ENCODE peak calls at places on chromosomes 7 and 10, in four cellular contexts. C is foreskin keratinocyte, F is osteoblast, L is OCI-LY7. Y is an unnamed sample. For H3K4me1, the result is how much of the 10 kb centered on the place peaks cover.

GRCh38 chr10:102644066-102644645 is at the start of gene TRIM8:
- DNase-seq in F (peak), C (no peak), L (peak), Y (peak)

GRCh38 chr10:31623466-31623865 is 304.4 kb downstream of the ZEB1 start:
- DNase-seq in F (no peak), L (no peak), C (no peak), Y (no peak)

GRCh38 chr10:110843796-110844616 is 27.7 kb upstream of the PDCD4 start:
- DNase-seq in F (no peak), L (peak), C (no peak), Y (no peak)

GRCh38 chr7:74289660-74290589 is 718 bp downstream of the CLIP2 start:
- DNase-seq in L (no peak), C (no peak), F (peak), Y (peak)

GRCh38 chr7:131568510-131568909 is 12.1 kb upstream of the PODXL start:
- DNase-seq in F (no peak), L (no peak), C (no peak), Y (no peak)

GRCh38 chr10:52615756-52616419 is 156.7 kb downstream of the MBL2 start:
- DNase-seq in C (no peak), L (no peak), F (peak), Y (peak)

GRCh38 chr10:30555465-30555864 is 74.1 kb downstream of the LYZL2 start:
- DNase-seq in C (no peak), L (no peak), F (no peak), Y (no peak)

GRCh38 chr10:7186387-7187032 is 224.3 kb downstream of the SFMBT2 start:
- DNase-seq in L (no peak), F (no peak), C (no peak), Y (no peak)

GRCh38 chr10:47184724-47185330 is 115.2 kb upstream of the GDF10 start:
- DNase-seq in C (no peak), F (no peak), L (no peak), Y (no peak)

GRCh38 chr7:148622887-148623585 is 32.5 kb downstream of the C7orf33 start:
- DNase-seq in C (no peak), F (no peak), L (no peak), Y (no peak)

DNA sequence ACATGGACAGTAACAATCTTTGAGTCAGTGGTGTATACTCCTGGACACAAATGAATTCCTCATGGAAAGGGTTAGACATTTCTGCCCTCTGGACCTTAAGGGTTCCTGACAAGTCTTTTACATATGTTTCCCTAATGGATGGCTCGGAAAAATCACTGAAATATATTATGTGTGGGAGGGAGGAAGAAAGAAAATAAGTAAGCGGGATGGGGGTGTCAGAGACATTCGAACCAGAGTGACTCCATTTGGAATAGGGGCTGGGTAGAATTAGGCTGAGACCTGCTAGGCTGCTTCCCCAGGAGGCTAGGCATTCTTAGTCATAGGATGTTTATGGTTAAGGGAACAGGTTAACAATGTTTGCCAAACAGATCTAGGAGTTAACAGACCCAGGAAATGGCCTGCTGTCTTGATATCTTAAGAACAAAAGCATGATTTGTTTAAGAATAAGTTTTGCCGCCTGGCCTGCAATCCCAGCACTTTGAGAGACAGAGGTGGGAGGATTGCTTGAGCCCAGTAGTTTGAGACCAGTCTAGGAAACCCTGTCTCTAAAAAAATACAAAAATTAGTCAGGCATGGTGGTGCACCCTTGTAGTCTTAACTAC is 1241.7 kb downstream of the TYW1 start:
- DNase-seq in F (no peak), L (no peak), C (no peak), Y (peak)
- TF ChIP-seq CTCF in F (no peak), L (no peak), C (no peak), Y (no peak)

GRCh38 chr7:129361771-129362170 is 72.5 kb upstream of the STRIP2 start:
- DNase-seq in L (no peak), C (no peak), F (no peak), Y (no peak)
- H3K4me1 ChIP-seq in L (under half), C (under half), F (under half), Y (under half)

GRCh38 chr10:94496646-94497045 is 48.9 kb upstream of the HELLS start:
- DNase-seq in F (no peak), L (peak), C (no peak), Y (no peak)

GRCh38 chr10:94496010-94496409 is 49.6 kb upstream of the HELLS start:
- DNase-seq in C (no peak), F (no peak), L (no peak), Y (no peak)

GRCh38 chr10:94500063-94500462 is 45.5 kb upstream of the HELLS start:
- DNase-seq in L (no peak), C (no peak), F (no peak), Y (peak)
- TF ChIP-seq CTCF in L (peak), C (peak), F (peak), Y (peak)

GRCh38 chr10:72314263-72314662 is 40.5 kb downstream of the DNAJB12 start:
- DNase-seq in C (no peak), L (no peak), F (no peak), Y (no peak)

GRCh38 chr10:72316748-72317435 is 37.8 kb downstream of the DNAJB12 start:
- DNase-seq in L (peak), F (peak), C (no peak), Y (no peak)

GRCh38 chr10:72316386-72316700 is 38.4 kb downstream of the DNAJB12 start:
- DNase-seq in F (peak), L (no peak), C (no peak), Y (no peak)

GRCh38 chr10:72315054-72315453 is 39.7 kb downstream of the DNAJB12 start:
- DNase-seq in F (peak), C (peak), L (no peak), Y (no peak)

DNA sequence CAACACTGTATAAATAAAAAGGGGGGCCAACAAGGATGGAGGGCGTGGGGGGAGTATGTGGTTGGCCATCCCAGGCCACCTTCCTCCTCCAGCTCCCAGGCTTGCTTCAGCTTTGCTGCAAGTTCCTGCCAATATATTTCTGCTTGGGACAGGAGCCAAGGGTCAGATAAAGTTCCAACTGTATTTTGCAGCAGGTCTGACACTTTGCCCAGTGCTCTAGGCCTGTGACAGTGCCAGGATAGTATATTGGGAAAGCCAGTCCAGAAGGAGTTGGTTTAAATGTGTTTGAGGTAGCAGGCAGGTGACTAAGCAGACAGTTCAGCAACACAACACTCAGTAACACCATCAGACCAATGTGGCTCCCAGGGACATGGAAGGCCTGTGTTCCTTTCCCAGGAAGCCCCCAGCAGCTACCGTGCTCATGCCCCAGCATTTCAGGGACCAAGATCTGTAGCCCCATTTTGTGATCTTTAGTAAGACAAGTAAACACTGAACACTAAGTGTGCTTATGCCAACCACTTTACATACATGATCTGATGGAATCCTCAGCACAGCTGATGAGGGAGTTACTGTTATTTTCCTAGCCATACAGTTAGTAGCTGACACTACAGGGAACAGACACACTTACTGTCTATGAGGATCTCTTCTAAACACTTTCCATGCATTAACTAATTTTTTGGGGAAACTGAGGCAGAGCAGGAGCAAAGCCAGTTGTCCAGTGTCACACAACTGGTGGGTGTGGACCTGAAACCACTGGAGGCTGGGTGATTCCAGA is 38.9 kb downstream of the DNAJB12 start:
- DNase-seq in C (no peak), F (peak), L (no peak), Y (peak)
- H3K4me1 ChIP-seq in C (under half), F (under half), L (under half), Y (under half)

GRCh38 chr10:66627156-66627555 is 298.7 kb upstream of the LRRTM3 start:
- DNase-seq in F (no peak), L (peak), C (peak), Y (peak)
- TF ChIP-seq CTCF in F (no peak), L (peak), C (peak), Y (peak)

GRCh38 chr7:6553460-6554044 is 2.3 kb upstream of the GRID2IP start:
- DNase-seq in L (no peak), C (no peak), F (peak), Y (no peak)

GRCh38 chr7:6556196-6556595 is 4.9 kb upstream of the GRID2IP start:
- DNase-seq in L (peak), F (no peak), C (no peak), Y (peak)

GRCh38 chr7:6559896-6560295 is 8.6 kb upstream of the GRID2IP start:
- DNase-seq in F (no peak), L (no peak), C (no peak), Y (no peak)

GRCh38 chr7:6554848-6555247 is 3.6 kb upstream of the GRID2IP start:
- DNase-seq in C (no peak), L (no peak), F (no peak), Y (no peak)

GRCh38 chr7:6558837-6559236 is 7.6 kb upstream of the GRID2IP start:
- DNase-seq in C (no peak), F (no peak), L (peak), Y (peak)
- H3K4me1 ChIP-seq in C (under half), F (under half), L (under half), Y (under half)

GRCh38 chr10:100020883-100021248 is 11.1 kb upstream of the DNMBP start:
- DNase-seq in F (peak), C (no peak), L (peak), Y (no peak)

GRCh38 chr10:100019824-100020160 is 10.0 kb upstream of the DNMBP start:
- DNase-seq in C (no peak), L (peak), F (peak), Y (peak)

GRCh38 chr10:100020161-100020882 is 10.6 kb upstream of the DNMBP start:
- DNase-seq in C (no peak), L (peak), F (no peak), Y (peak)

GRCh38 chr10:100022403-100022802 is 12.7 kb upstream of the DNMBP start:
- DNase-seq in F (peak), L (no peak), C (no peak), Y (peak)

GRCh38 chr10:100021322-100021721 is 11.6 kb upstream of the DNMBP start:
- DNase-seq in F (no peak), L (peak), C (no peak), Y (no peak)
- TF ChIP-seq CTCF in F (no peak), L (no peak), C (no peak), Y (no peak)

GRCh38 chr10:125812128-125812527 is 10.9 kb downstream of the UROS start:
- DNase-seq in C (no peak), F (no peak), L (no peak), Y (peak)

GRCh38 chr10:125820705-125821104 is 2.4 kb downstream of the UROS start:
- DNase-seq in F (peak), C (no peak), L (no peak), Y (no peak)

GRCh38 chr10:125817318-125817946 is 5.6 kb downstream of the UROS start:
- DNase-seq in F (no peak), L (no peak), C (no peak), Y (no peak)

GRCh38 chr10:125815764-125816163 is 7.3 kb downstream of the UROS start:
- DNase-seq in F (no peak), C (no peak), L (no peak), Y (no peak)

GRCh38 chr10:125816548-125816947 is 6.5 kb downstream of the UROS start:
- DNase-seq in L (no peak), C (no peak), F (no peak), Y (no peak)
- H3K4me1 ChIP-seq in L (under half), C (under half), F (under half), Y (under half)

GRCh38 chr7:100435401-100436304 is 644 bp downstream of the PPP1R35 start:
- DNase-seq in F (peak), C (peak), L (peak), Y (peak)
- TF ChIP-seq CTCF in F (no peak), C (no peak), L (no peak), Y (no peak)

Y was measured in PC-3.